ENCODE peak calls at places on chromosomes 2 and 18, in seven cellular contexts. P, C, L, Y, K, A and Z are unnamed samples.
A peak's percentile ranks its signal among the peaks of the same experiment; 100 is the strongest.

GRCh38 chr18:2978626-2979025 is 34.3 kb downstream of the LPIN2 start:
- DNase-seq in A (peak; percentile 48), L (peak; percentile 34), Y (no peak), K (no peak), C (peak; percentile 47), P (peak; percentile 94), Z (peak; percentile 97)

GRCh38 chr18:68438536-68438935 is 276.4 kb downstream of the TMX3 start:
- DNase-seq in K (no peak), P (no peak), L (no peak), C (no peak), Y (no peak), A (no peak), Z (no peak)

GRCh38 chr2:234071664-234072063 is 21.2 kb downstream of the SPP2 start:
- DNase-seq in C (no peak), A (no peak), P (no peak), K (no peak), L (no peak), Y (no peak), Z (no peak)

GRCh38 chr18:77055429-77056310 is 76.9 kb downstream of the MBP start:
- DNase-seq in C (no peak), Y (no peak), L (no peak), P (peak; percentile 39), K (no peak), A (no peak), Z (no peak)

GRCh38 chr18:71327443-71328120 is 1038.7 kb downstream of the SOCS6 start:
- DNase-seq in P (no peak), Y (no peak), C (no peak), K (no peak), A (no peak), L (no peak), Z (no peak)

GRCh38 chr2:100416939-100417744 is at the start of gene CHST10:
- DNase-seq in L (peak; percentile 48), P (peak; percentile 49), K (peak; percentile 85), A (peak; percentile 59), Y (peak; percentile 44), C (peak; percentile 60), Z (peak; percentile 41)

GRCh38 chr2:55899881-55900280 is 23.7 kb downstream of the EFEMP1 start:
- DNase-seq in Y (no peak), L (no peak), C (no peak), A (no peak), K (no peak), P (peak; percentile 54), Z (peak; percentile 90)

GRCh38 chr2:223549215-223549614 is 52.9 kb downstream of the SCG2 start:
- DNase-seq in Y (no peak), L (peak; percentile 98), C (peak; percentile 86), K (no peak), P (peak; percentile 97), A (peak; percentile 65), Z (peak; percentile 98)

GRCh38 chr2:227297052-227297451 is 28.0 kb upstream of the MFF start:
- DNase-seq in L (no peak), C (no peak), K (no peak), P (no peak), Y (no peak), A (no peak), Z (no peak)

GRCh38 chr2:235026649-235027557 is 75.1 kb downstream of the SH3BP4 start:
- DNase-seq in L (peak; percentile 99), P (peak; percentile 47), Y (no peak), A (peak; percentile 81), K (no peak), C (peak; percentile 69), Z (peak; percentile 72)

GRCh38 chr2:9256570-9257043 is 50.0 kb downstream of the ASAP2 start:
- DNase-seq in K (peak; percentile 29), Y (no peak), P (no peak), A (no peak), C (no peak), L (no peak), Z (peak; percentile 63)

GRCh38 chr2:185388226-185388625 is 350.4 kb upstream of the FSIP2 start:
- DNase-seq in A (no peak), Y (no peak), P (no peak), L (no peak), K (no peak), C (no peak), Z (no peak)

GRCh38 chr2:221562226-221562625 is 9.9 kb downstream of the EPHA4 start:
- DNase-seq in K (no peak), C (no peak), L (no peak), Y (no peak), P (no peak), A (no peak), Z (no peak)

GRCh38 chr2:132668986-132669853 is 785 bp downstream of the LYPD1 start:
- DNase-seq in K (peak; percentile 72), A (peak; percentile 30), Y (no peak), C (no peak), L (peak; percentile 46), P (peak; percentile 41), Z (no peak)

GRCh38 chr2:98576666-98577312 is 31.5 kb downstream of the COA5 start:
- DNase-seq in L (no peak), C (no peak), P (no peak), A (no peak), K (no peak), Y (no peak), Z (no peak)

GRCh38 chr2:41482659-41483058 is 565.2 kb upstream of the PKDCC start:
- DNase-seq in C (peak; percentile 25), L (no peak), K (no peak), Y (no peak), P (no peak), A (no peak), Z (no peak)

GRCh38 chr2:196675963-196676362 is 36.4 kb downstream of the CCDC150 start:
- DNase-seq in K (no peak), P (no peak), Y (no peak), A (no peak), C (no peak), L (no peak), Z (no peak)

GRCh38 chr2:145036421-145036901 is 516.5 kb upstream of the ZEB2 start:
- DNase-seq in Y (no peak), L (no peak), A (peak; percentile 37), K (no peak), C (peak; percentile 52), P (no peak), Z (peak; percentile 18)

GRCh38 chr2:100006516-100006915 is 135.9 kb downstream of the AFF3 start:
- DNase-seq in P (no peak), Y (no peak), K (no peak), A (no peak), L (no peak), C (no peak), Z (no peak)

GRCh38 chr2:40202798-40203400 is 249.0 kb downstream of the SLC8A1 start:
- DNase-seq in P (peak; percentile 44), Y (no peak), C (peak; percentile 30), A (no peak), K (peak; percentile 46), L (no peak), Z (peak; percentile 53)

GRCh38 chr18:48554610-48555400 is 16.0 kb downstream of the CTIF start:
- DNase-seq in A (no peak), L (no peak), K (no peak), Y (no peak), C (no peak), P (no peak), Z (no peak)

GRCh38 chr18:26406294-26406693 is 142.1 kb downstream of the KCTD1 start:
- DNase-seq in C (no peak), L (no peak), Y (no peak), A (no peak), P (no peak), K (no peak), Z (no peak)

GRCh38 chr2:125224188-125224587 is 1199.1 kb downstream of the CNTNAP5 start:
- DNase-seq in C (no peak), A (no peak), P (no peak), Y (no peak), L (no peak), K (no peak), Z (no peak)

GRCh38 chr2:125224830-125225229 is 1199.7 kb downstream of the CNTNAP5 start:
- DNase-seq in C (no peak), K (peak; percentile 50), P (no peak), Y (no peak), L (no peak), A (peak; percentile 4), Z (no peak)

GRCh38 chr2:125227843-125228392 is 1202.8 kb downstream of the CNTNAP5 start:
- DNase-seq in A (no peak), Y (no peak), P (no peak), C (no peak), K (no peak), L (no peak), Z (no peak)
- TF ChIP-seq CTCF in A (no peak), Y (no peak), P (no peak), C (no peak), K (peak; percentile 49), L (peak; percentile 30), Z (no peak)

DNA sequence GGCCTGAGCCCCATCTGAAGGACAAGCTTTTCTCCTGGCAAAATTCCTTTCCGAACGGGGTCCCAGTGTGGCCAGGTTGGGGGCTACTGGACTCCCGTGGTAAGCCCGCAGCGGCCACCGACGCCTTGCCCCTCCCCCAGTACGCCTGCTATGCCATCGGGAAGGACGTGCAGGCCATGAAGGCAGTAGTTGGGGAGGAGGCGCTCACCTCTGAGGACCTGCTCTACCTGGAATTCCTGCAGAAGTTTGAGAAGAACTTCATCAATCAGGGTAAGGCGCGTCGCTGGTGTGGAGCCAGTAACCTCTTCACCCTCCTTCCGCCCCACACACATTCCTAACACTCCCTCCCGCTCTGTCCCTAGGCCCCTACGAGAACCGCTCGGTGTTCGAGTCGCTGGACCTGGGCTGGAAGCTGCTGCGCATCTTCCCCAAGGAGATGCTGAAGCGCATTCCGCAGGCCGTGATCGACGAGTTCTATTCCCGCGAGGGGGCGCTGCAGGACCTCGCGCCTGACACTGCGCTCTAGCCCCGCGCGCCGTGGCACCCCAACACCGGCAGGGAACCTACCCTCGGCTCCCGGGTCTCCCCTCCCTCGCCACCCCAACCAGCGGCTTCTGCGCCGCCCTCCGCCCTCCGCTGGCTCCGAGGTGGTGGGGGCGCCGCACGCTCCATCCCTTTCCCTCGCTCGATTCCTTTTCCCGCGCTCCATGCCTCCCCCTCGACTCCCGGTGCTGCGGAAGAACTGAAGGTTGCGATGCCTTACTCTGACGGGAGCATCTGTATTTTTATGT is 13.6 kb upstream of the ANKRD53 start:
- DNase-seq in K (peak; percentile 93), C (peak; percentile 75), L (no peak), P (peak; percentile 60), Y (peak; percentile 72), A (peak; percentile 77), Z (peak; percentile 61)
- H3K4me3 ChIP-seq in K (peak overlapping the region; percentile 52), C (peak overlapping the region; percentile 53), L (no peak overlapping the region), P (peak overlapping the region; percentile 34), Y (peak overlapping the region; percentile 47), A (peak overlapping the region; percentile 51), Z (peak overlapping the region; percentile 46)

DNA sequence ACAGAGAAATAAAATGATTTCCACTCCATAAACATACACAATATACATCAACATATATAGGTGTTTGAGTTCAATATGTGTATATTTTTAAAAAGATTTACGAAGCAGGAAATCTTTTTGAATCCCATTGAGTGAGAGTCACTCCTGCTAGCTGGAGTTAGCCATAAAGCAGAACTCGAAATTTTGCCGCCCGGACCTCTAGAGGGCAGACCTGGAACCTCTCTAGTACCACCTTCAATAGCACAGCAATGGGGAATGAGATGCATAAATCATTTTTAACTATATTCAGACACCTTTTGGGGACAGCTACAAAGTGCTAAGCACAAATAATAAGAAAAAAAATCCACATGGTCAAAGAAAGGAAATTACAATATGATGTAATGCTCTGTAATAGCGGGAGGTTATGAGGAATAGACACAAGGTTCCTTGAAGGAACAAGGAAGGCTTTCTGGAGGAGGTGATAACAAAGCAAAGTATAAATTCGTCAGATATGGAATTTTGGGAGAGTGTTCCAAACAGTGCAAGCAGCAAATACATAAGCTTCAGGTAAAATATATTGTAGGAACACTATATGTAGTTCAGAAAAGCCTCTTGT is 533.4 kb downstream of the ERBB4 start:
- DNase-seq in Y (no peak), L (peak; percentile 68), P (peak; percentile 28), C (peak; percentile 59), K (peak; percentile 58), A (peak; percentile 29), Z (peak; percentile 39)
- TF ChIP-seq CTCF in Y (no peak), L (peak; percentile 82), P (peak; percentile 70), C (peak; percentile 83), K (peak; percentile 77), A (peak; percentile 51), Z (peak; percentile 63)

GRCh38 chr2:128315122-128315828 is 3.4 kb downstream of the HS6ST1 start:
- DNase-seq in C (no peak), K (peak; percentile 33), P (no peak), A (no peak), Y (no peak), L (no peak), Z (no peak)
- H3K4me3 ChIP-seq in C (no peak overlapping the region), K (peak overlapping the region; percentile 97), P (no peak overlapping the region), A (no peak overlapping the region), Y (no peak overlapping the region), L (no peak overlapping the region), Z (no peak overlapping the region)